ENCODE peak calls at places on chromosomes 5 and 9, in seven cellular contexts. M, X, W, A, B, H and G are unnamed samples.
A peak's percentile ranks its signal among the peaks of the same experiment; 100 is the strongest.

GRCh38 chr5:145774442-145774841 is 60.7 kb downstream of the PRELID2 start:
- DNase-seq in B (peak; percentile 68), H (no peak), W (no peak), M (no peak), X (no peak), A (no peak), G (no peak)

GRCh38 chr5:69238760-69239251 is 4.1 kb downstream of the CDK7 start:
- DNase-seq in X (peak; percentile 69), H (peak; percentile 56), W (peak; percentile 96), B (no peak), A (no peak), M (no peak), G (no peak)

GRCh38 chr9:137918331-137919094 is 40.9 kb downstream of the CACNA1B start:
- DNase-seq in A (no peak), X (no peak), M (no peak), W (no peak), B (no peak), H (no peak), G (no peak)

GRCh38 chr5:79853676-79854418 is 137.2 kb downstream of the MTX3 start:
- DNase-seq in B (peak; percentile 47), M (no peak), A (no peak), H (peak; percentile 41), W (peak; percentile 16), X (no peak), G (no peak)

GRCh38 chr5:82347213-82347947 is 69.2 kb upstream of the RPS23 start:
- DNase-seq in A (no peak), M (no peak), W (peak; percentile 90), X (peak; percentile 83), B (no peak), H (no peak), G (no peak)

GRCh38 chr5:179820127-179820482 is 600 bp upstream of the SQSTM1 start:
- DNase-seq in W (no peak), B (no peak), X (peak; percentile 32), M (no peak), H (no peak), A (no peak), G (no peak)

GRCh38 chr5:72067682-72068470 is 39.4 kb upstream of the MAP1B start:
- DNase-seq in A (no peak), M (no peak), B (peak; percentile 75), X (peak; percentile 73), W (peak; percentile 85), H (peak; percentile 82), G (no peak)

GRCh38 chr9:128420651-128421473 is at the start of gene CERCAM:
- DNase-seq in X (peak; percentile 62), A (no peak), M (peak; percentile 48), W (peak; percentile 25), H (peak; percentile 42), B (peak; percentile 47), G (peak; percentile 65)

GRCh38 chr5:169347786-169348185 is 46.8 kb upstream of the SLIT3 start:
- DNase-seq in B (no peak), M (no peak), W (no peak), X (no peak), A (no peak), H (no peak), G (no peak)

GRCh38 chr5:73104326-73104725 is 16.0 kb upstream of the TMEM171 start:
- DNase-seq in B (no peak), W (no peak), H (no peak), A (no peak), M (no peak), X (no peak), G (no peak)

GRCh38 chr9:78280982-78281668 is 15.8 kb upstream of the PSAT1 start:
- DNase-seq in W (peak; percentile 75), A (no peak), X (peak; percentile 76), H (no peak), B (no peak), M (no peak), G (no peak)

GRCh38 chr5:149514512-149514911 is 36.7 kb downstream of the CSNK1A1 start:
- DNase-seq in M (no peak), H (no peak), B (no peak), W (no peak), A (no peak), X (no peak), G (no peak)

GRCh38 chr9:37187713-37188439 is 67.5 kb downstream of the ZCCHC7 start:
- DNase-seq in X (no peak), B (no peak), H (no peak), W (peak; percentile 28), A (no peak), M (no peak), G (no peak)

GRCh38 chr5:36496471-36496870 is 109.9 kb upstream of the SLC1A3 start:
- DNase-seq in A (no peak), M (no peak), B (no peak), X (no peak), H (no peak), W (no peak), G (no peak)

GRCh38 chr5:152601806-152602467 is 196.9 kb upstream of the NMUR2 start:
- DNase-seq in M (no peak), H (no peak), B (peak; percentile 95), W (no peak), X (no peak), A (no peak), G (no peak)

GRCh38 chr5:145531038-145531734 is 304.0 kb downstream of the PRELID2 start:
- DNase-seq in H (peak; percentile 66), A (no peak), M (no peak), W (peak; percentile 83), B (no peak), X (peak; percentile 83), G (no peak)

GRCh38 chr9:104810421-104811339 is 46.8 kb downstream of the NIPSNAP3B start:
- DNase-seq in H (peak; percentile 20), X (peak; percentile 6), W (peak; percentile 59), A (no peak), B (peak; percentile 26), M (no peak), G (no peak)

GRCh38 chr5:80151890-80152289 is 104.0 kb downstream of the SERINC5 start:
- DNase-seq in A (no peak), H (no peak), X (no peak), M (no peak), B (no peak), W (no peak), G (no peak)

GRCh38 chr5:65263291-65263690 is 218.4 kb downstream of the ADAMTS6 start:
- DNase-seq in H (no peak), X (no peak), W (peak; percentile 20), B (no peak), A (no peak), M (no peak), G (no peak)

GRCh38 chr5:41856644-41857491 is 13.4 kb downstream of the OXCT1 start:
- DNase-seq in A (no peak), B (peak; percentile 75), X (peak; percentile 74), W (peak; percentile 73), M (peak; percentile 69), H (peak; percentile 53), G (peak; percentile 46)

GRCh38 chr9:79734989-79735779 is 163.4 kb downstream of the TLE4 start:
- DNase-seq in A (no peak), H (peak; percentile 37), X (no peak), M (no peak), W (no peak), B (no peak), G (no peak)

GRCh38 chr5:994821-995220 is 13.8 kb upstream of the NKD2 start:
- DNase-seq in M (no peak), X (no peak), B (no peak), H (no peak), A (no peak), W (no peak), G (peak; percentile 26)

GRCh38 chr5:997001-997474 is 11.6 kb upstream of the NKD2 start:
- DNase-seq in W (no peak), X (peak; percentile 79), B (peak; percentile 82), H (no peak), M (no peak), A (no peak), G (peak; percentile 53)

GRCh38 chr5:995318-995717 is 13.3 kb upstream of the NKD2 start:
- DNase-seq in M (no peak), W (no peak), B (no peak), A (no peak), H (no peak), X (no peak), G (no peak)

GRCh38 chr5:991472-992267 is 16.9 kb upstream of the NKD2 start:
- DNase-seq in A (no peak), W (no peak), M (no peak), X (no peak), H (no peak), B (no peak), G (no peak)

GRCh38 chr5:994272-994607 is 14.4 kb upstream of the NKD2 start:
- DNase-seq in W (no peak), H (no peak), A (no peak), X (no peak), M (no peak), B (no peak), G (no peak)
- H3K4me1 ChIP-seq in W (peaks cover 10% of the 10 kb centered on the region), H (peaks cover 8% of the 10 kb centered on the region), A (peaks cover 3% of the 10 kb centered on the region), X (peaks cover 2% of the 10 kb centered on the region), M (peaks cover 20% of the 10 kb centered on the region), B (no peaks in the 10 kb centered on the region), G (no peaks in the 10 kb centered on the region)

GRCh38 chr5:134457801-134458200 is 46.1 kb upstream of the CDKN2AIPNL start:
- DNase-seq in B (no peak), H (no peak), M (no peak), A (no peak), X (no peak), W (no peak), G (no peak)

GRCh38 chr5:134459491-134459890 is 47.8 kb upstream of the CDKN2AIPNL start:
- DNase-seq in H (no peak), W (no peak), X (no peak), M (no peak), A (no peak), B (no peak), G (no peak)

GRCh38 chr5:134458234-134458633 is 46.6 kb upstream of the CDKN2AIPNL start:
- DNase-seq in B (no peak), A (no peak), H (no peak), X (peak; percentile 47), W (peak; percentile 64), M (no peak), G (no peak)

GRCh38 chr5:134460551-134460950 is 48.9 kb upstream of the CDKN2AIPNL start:
- DNase-seq in A (no peak), H (no peak), X (no peak), W (no peak), M (no peak), B (no peak), G (no peak)

GRCh38 chr5:134458676-134459403 is 47.2 kb upstream of the CDKN2AIPNL start:
- DNase-seq in W (no peak), M (no peak), A (no peak), B (no peak), H (no peak), X (no peak), G (no peak)
- H3K27ac ChIP-seq in W (no peak overlapping the region), M (no peak overlapping the region), A (no peak overlapping the region), B (no peak overlapping the region), H (no peak overlapping the region), X (peak overlapping the region; percentile 29), G (no peak overlapping the region)

DNA sequence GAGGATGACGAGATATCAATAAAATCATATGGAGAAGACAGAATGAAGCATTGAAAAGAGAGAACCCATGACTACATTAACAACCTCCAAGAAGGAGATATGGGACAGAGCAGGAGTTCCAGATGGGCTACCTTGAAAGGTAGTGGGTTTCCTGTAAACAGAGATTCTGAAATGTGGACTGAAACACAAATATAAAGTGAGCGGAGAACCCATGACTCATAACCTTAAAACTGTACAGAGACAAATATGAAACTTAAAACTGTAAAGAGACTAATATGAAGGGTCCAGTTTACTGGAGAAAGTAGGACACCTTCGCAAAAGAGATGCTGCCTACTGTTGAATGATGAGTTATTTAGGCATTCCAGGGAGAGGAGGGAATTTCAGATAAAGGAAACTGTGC is 383.7 kb downstream of the CAAP1 start:
- DNase-seq in H (no peak), X (no peak), B (no peak), A (no peak), M (no peak), W (no peak), G (no peak)
- H2BK5ac ChIP-seq in H (no peak overlapping the region), X (no peak overlapping the region), B (no peak overlapping the region), A (no peak overlapping the region), M (no peak overlapping the region), W (no peak overlapping the region), G (no peak overlapping the region)

GRCh38 chr5:154758501-154758900 is 3.3 kb downstream of the LARP1 start:
- DNase-seq in B (no peak), A (no peak), X (peak; percentile 46), H (no peak), W (peak; percentile 16), M (no peak), G (no peak)
- H3K4me1 ChIP-seq in B (peaks cover 26% of the 10 kb centered on the region), A (peaks cover 19% of the 10 kb centered on the region), X (peaks cover 12% of the 10 kb centered on the region), H (peaks cover 23% of the 10 kb centered on the region), W (peaks cover 23% of the 10 kb centered on the region), M (peaks cover 9% of the 10 kb centered on the region), G (peaks cover 14% of the 10 kb centered on the region)